ENCODE peak calls at places on chromosomes 16 and 17, in ten cellular contexts. One of them, this sample, is unnamed.

GRCh38 chr16:53502331-53503269 is at the start of gene AKTIP:
- DNase-seq in GM23338: peak
- DNase-seq in fibroblast of the aortic adventitia: peak
- DNase-seq in T-helper 22 cell: no peak
- DNase-seq in AG08396: peak
- DNase-seq in foreskin fibroblast: no peak
- DNase-seq in SK-N-SH: peak
- DNase-seq in activated T-cell treated with anti-CD3 and anti-CD28 coated beads, Interleukin-2, amount 50 U/mL, for 72 hours: peak
- DNase-seq in stimulated activated CD8-positive, alpha-beta memory T cell treated with anti-CD3 and anti-CD28 coated beads, Interleukin-12 subunit alpha, Interleukin-12 subunit beta, amount 100 ng/mL, for 1 hour: peak
- DNase-seq in M059J: peak
- DNase-seq in this sample: peak

GRCh38 chr17:9828296-9829059 is 2.8 kb downstream of the GLP2R start:
- DNase-seq in AG08396: no peak
- DNase-seq in M059J: no peak
- DNase-seq in SK-N-SH: no peak
- DNase-seq in activated T-cell treated with anti-CD3 and anti-CD28 coated beads, Interleukin-2, amount 50 U/mL, for 72 hours: no peak
- DNase-seq in GM23338: no peak
- DNase-seq in T-helper 22 cell: no peak
- DNase-seq in fibroblast of the aortic adventitia: no peak
- DNase-seq in stimulated activated CD8-positive, alpha-beta memory T cell treated with anti-CD3 and anti-CD28 coated beads, Interleukin-12 subunit alpha, Interleukin-12 subunit beta, amount 100 ng/mL, for 1 hour: no peak
- DNase-seq in foreskin fibroblast: no peak
- DNase-seq in this sample: no peak

GRCh38 chr16:89892055-89892630 is 18.8 kb downstream of the TCF25 start:
- DNase-seq in AG08396: no peak
- DNase-seq in activated T-cell treated with anti-CD3 and anti-CD28 coated beads, Interleukin-2, amount 50 U/mL, for 72 hours: no peak
- DNase-seq in M059J: no peak
- DNase-seq in foreskin fibroblast: no peak
- DNase-seq in fibroblast of the aortic adventitia: no peak
- DNase-seq in SK-N-SH: no peak
- DNase-seq in T-helper 22 cell: no peak
- DNase-seq in stimulated activated CD8-positive, alpha-beta memory T cell treated with anti-CD3 and anti-CD28 coated beads, Interleukin-12 subunit alpha, Interleukin-12 subunit beta, amount 100 ng/mL, for 1 hour: no peak
- DNase-seq in GM23338: no peak
- DNase-seq in this sample: no peak

GRCh38 chr17:41785876-41786226 is 660 bp downstream of the JUP start:
- DNase-seq in stimulated activated CD8-positive, alpha-beta memory T cell treated with anti-CD3 and anti-CD28 coated beads, Interleukin-12 subunit alpha, Interleukin-12 subunit beta, amount 100 ng/mL, for 1 hour: no peak
- DNase-seq in GM23338: peak
- DNase-seq in activated T-cell treated with anti-CD3 and anti-CD28 coated beads, Interleukin-2, amount 50 U/mL, for 72 hours: no peak
- DNase-seq in M059J: no peak
- DNase-seq in T-helper 22 cell: no peak
- DNase-seq in AG08396: no peak
- DNase-seq in fibroblast of the aortic adventitia: no peak
- DNase-seq in foreskin fibroblast: no peak
- DNase-seq in SK-N-SH: no peak
- DNase-seq in this sample: peak

GRCh38 chr16:1011316-1012082 is 29.9 kb downstream of the SOX8 start:
- DNase-seq in foreskin fibroblast: no peak
- DNase-seq in AG08396: no peak
- DNase-seq in M059J: no peak
- DNase-seq in SK-N-SH: no peak
- DNase-seq in T-helper 22 cell: no peak
- DNase-seq in GM23338: no peak
- DNase-seq in activated T-cell treated with anti-CD3 and anti-CD28 coated beads, Interleukin-2, amount 50 U/mL, for 72 hours: no peak
- DNase-seq in stimulated activated CD8-positive, alpha-beta memory T cell treated with anti-CD3 and anti-CD28 coated beads, Interleukin-12 subunit alpha, Interleukin-12 subunit beta, amount 100 ng/mL, for 1 hour: no peak
- DNase-seq in fibroblast of the aortic adventitia: no peak
- DNase-seq in this sample: no peak

GRCh38 chr17:19457046-19457445 is 46.0 kb downstream of the RNF112 start:
- DNase-seq in GM23338: no peak
- DNase-seq in M059J: no peak
- DNase-seq in activated T-cell treated with anti-CD3 and anti-CD28 coated beads, Interleukin-2, amount 50 U/mL, for 72 hours: no peak
- DNase-seq in fibroblast of the aortic adventitia: no peak
- DNase-seq in stimulated activated CD8-positive, alpha-beta memory T cell treated with anti-CD3 and anti-CD28 coated beads, Interleukin-12 subunit alpha, Interleukin-12 subunit beta, amount 100 ng/mL, for 1 hour: no peak
- DNase-seq in foreskin fibroblast: no peak
- DNase-seq in SK-N-SH: no peak
- DNase-seq in AG08396: no peak
- DNase-seq in T-helper 22 cell: no peak
- DNase-seq in this sample: no peak

GRCh38 chr17:213286-214105 is 32.0 kb upstream of the DOC2B start:
- DNase-seq in AG08396: no peak
- DNase-seq in M059J: no peak
- DNase-seq in stimulated activated CD8-positive, alpha-beta memory T cell treated with anti-CD3 and anti-CD28 coated beads, Interleukin-12 subunit alpha, Interleukin-12 subunit beta, amount 100 ng/mL, for 1 hour: no peak
- DNase-seq in fibroblast of the aortic adventitia: no peak
- DNase-seq in activated T-cell treated with anti-CD3 and anti-CD28 coated beads, Interleukin-2, amount 50 U/mL, for 72 hours: no peak
- DNase-seq in SK-N-SH: no peak
- DNase-seq in T-helper 22 cell: no peak
- DNase-seq in foreskin fibroblast: no peak
- DNase-seq in GM23338: no peak
- DNase-seq in this sample: no peak

GRCh38 chr17:41522301-41523224 is 3.9 kb upstream of the KRT15 start:
- DNase-seq in stimulated activated CD8-positive, alpha-beta memory T cell treated with anti-CD3 and anti-CD28 coated beads, Interleukin-12 subunit alpha, Interleukin-12 subunit beta, amount 100 ng/mL, for 1 hour: no peak
- DNase-seq in GM23338: peak
- DNase-seq in fibroblast of the aortic adventitia: no peak
- DNase-seq in activated T-cell treated with anti-CD3 and anti-CD28 coated beads, Interleukin-2, amount 50 U/mL, for 72 hours: no peak
- DNase-seq in SK-N-SH: no peak
- DNase-seq in foreskin fibroblast: no peak
- DNase-seq in T-helper 22 cell: no peak
- DNase-seq in AG08396: no peak
- DNase-seq in M059J: peak
- DNase-seq in this sample: no peak

GRCh38 chr17:48084932-48085331 is 16.3 kb downstream of the CBX1 start:
- DNase-seq in foreskin fibroblast: no peak
- DNase-seq in M059J: no peak
- DNase-seq in T-helper 22 cell: no peak
- DNase-seq in SK-N-SH: no peak
- DNase-seq in AG08396: no peak
- DNase-seq in GM23338: no peak
- DNase-seq in fibroblast of the aortic adventitia: no peak
- DNase-seq in activated T-cell treated with anti-CD3 and anti-CD28 coated beads, Interleukin-2, amount 50 U/mL, for 72 hours: no peak
- DNase-seq in stimulated activated CD8-positive, alpha-beta memory T cell treated with anti-CD3 and anti-CD28 coated beads, Interleukin-12 subunit alpha, Interleukin-12 subunit beta, amount 100 ng/mL, for 1 hour: no peak
- DNase-seq in this sample: no peak

GRCh38 chr16:17138801-17139200 is 332.0 kb downstream of the XYLT1 start:
- DNase-seq in foreskin fibroblast: no peak
- DNase-seq in T-helper 22 cell: no peak
- DNase-seq in fibroblast of the aortic adventitia: peak
- DNase-seq in GM23338: peak
- DNase-seq in activated T-cell treated with anti-CD3 and anti-CD28 coated beads, Interleukin-2, amount 50 U/mL, for 72 hours: no peak
- DNase-seq in M059J: no peak
- DNase-seq in stimulated activated CD8-positive, alpha-beta memory T cell treated with anti-CD3 and anti-CD28 coated beads, Interleukin-12 subunit alpha, Interleukin-12 subunit beta, amount 100 ng/mL, for 1 hour: no peak
- DNase-seq in AG08396: peak
- DNase-seq in SK-N-SH: no peak
- DNase-seq in this sample: no peak

GRCh38 chr17:29837531-29837930 is 92.5 kb downstream of the SSH2 start:
- DNase-seq in GM23338: no peak
- DNase-seq in stimulated activated CD8-positive, alpha-beta memory T cell treated with anti-CD3 and anti-CD28 coated beads, Interleukin-12 subunit alpha, Interleukin-12 subunit beta, amount 100 ng/mL, for 1 hour: no peak
- DNase-seq in foreskin fibroblast: no peak
- DNase-seq in M059J: no peak
- DNase-seq in activated T-cell treated with anti-CD3 and anti-CD28 coated beads, Interleukin-2, amount 50 U/mL, for 72 hours: no peak
- DNase-seq in AG08396: no peak
- DNase-seq in SK-N-SH: no peak
- DNase-seq in fibroblast of the aortic adventitia: no peak
- DNase-seq in T-helper 22 cell: no peak
- DNase-seq in this sample: no peak

GRCh38 chr16:57882206-57882605 is 79.9 kb upstream of the KIFC3 start:
- DNase-seq in AG08396: no peak
- DNase-seq in T-helper 22 cell: no peak
- DNase-seq in GM23338: no peak
- DNase-seq in foreskin fibroblast: no peak
- DNase-seq in fibroblast of the aortic adventitia: no peak
- DNase-seq in SK-N-SH: no peak
- DNase-seq in M059J: no peak
- DNase-seq in activated T-cell treated with anti-CD3 and anti-CD28 coated beads, Interleukin-2, amount 50 U/mL, for 72 hours: no peak
- DNase-seq in stimulated activated CD8-positive, alpha-beta memory T cell treated with anti-CD3 and anti-CD28 coated beads, Interleukin-12 subunit alpha, Interleukin-12 subunit beta, amount 100 ng/mL, for 1 hour: no peak
- DNase-seq in this sample: no peak

GRCh38 chr16:56569971-56570370 is 5.1 kb downstream of the MT4 start:
- DNase-seq in SK-N-SH: no peak
- DNase-seq in AG08396: no peak
- DNase-seq in foreskin fibroblast: no peak
- DNase-seq in activated T-cell treated with anti-CD3 and anti-CD28 coated beads, Interleukin-2, amount 50 U/mL, for 72 hours: no peak
- DNase-seq in M059J: no peak
- DNase-seq in GM23338: no peak
- DNase-seq in T-helper 22 cell: no peak
- DNase-seq in stimulated activated CD8-positive, alpha-beta memory T cell treated with anti-CD3 and anti-CD28 coated beads, Interleukin-12 subunit alpha, Interleukin-12 subunit beta, amount 100 ng/mL, for 1 hour: no peak
- DNase-seq in fibroblast of the aortic adventitia: no peak
- DNase-seq in this sample: no peak

GRCh38 chr17:47945080-47945479 is 3.7 kb downstream of the PNPO start:
- DNase-seq in fibroblast of the aortic adventitia: peak
- DNase-seq in T-helper 22 cell: no peak
- DNase-seq in AG08396: no peak
- DNase-seq in activated T-cell treated with anti-CD3 and anti-CD28 coated beads, Interleukin-2, amount 50 U/mL, for 72 hours: no peak
- DNase-seq in GM23338: no peak
- DNase-seq in SK-N-SH: no peak
- DNase-seq in stimulated activated CD8-positive, alpha-beta memory T cell treated with anti-CD3 and anti-CD28 coated beads, Interleukin-12 subunit alpha, Interleukin-12 subunit beta, amount 100 ng/mL, for 1 hour: no peak
- DNase-seq in M059J: no peak
- DNase-seq in foreskin fibroblast: no peak
- DNase-seq in this sample: no peak

GRCh38 chr16:70410736-70411135 is 28.2 kb downstream of the ST3GAL2 start:
- DNase-seq in T-helper 22 cell: no peak
- DNase-seq in foreskin fibroblast: no peak
- DNase-seq in activated T-cell treated with anti-CD3 and anti-CD28 coated beads, Interleukin-2, amount 50 U/mL, for 72 hours: no peak
- DNase-seq in stimulated activated CD8-positive, alpha-beta memory T cell treated with anti-CD3 and anti-CD28 coated beads, Interleukin-12 subunit alpha, Interleukin-12 subunit beta, amount 100 ng/mL, for 1 hour: no peak
- DNase-seq in fibroblast of the aortic adventitia: no peak
- DNase-seq in M059J: no peak
- DNase-seq in AG08396: no peak
- DNase-seq in GM23338: no peak
- DNase-seq in SK-N-SH: no peak
- DNase-seq in this sample: no peak

GRCh38 chr17:42564815-42565522 is 1.9 kb upstream of the MLX start:
- DNase-seq in AG08396: no peak
- DNase-seq in fibroblast of the aortic adventitia: no peak
- DNase-seq in activated T-cell treated with anti-CD3 and anti-CD28 coated beads, Interleukin-2, amount 50 U/mL, for 72 hours: no peak
- DNase-seq in foreskin fibroblast: no peak
- DNase-seq in SK-N-SH: no peak
- DNase-seq in T-helper 22 cell: no peak
- DNase-seq in GM23338: no peak
- DNase-seq in stimulated activated CD8-positive, alpha-beta memory T cell treated with anti-CD3 and anti-CD28 coated beads, Interleukin-12 subunit alpha, Interleukin-12 subunit beta, amount 100 ng/mL, for 1 hour: no peak
- DNase-seq in M059J: no peak
- DNase-seq in this sample: no peak

This sample was measured in NCI-H748 treated with DMSO at 0.1 percent for 48 hours.